ENCODE peak calls at places on chromosome 6, in four cellular contexts. J, K, T and Y are unnamed samples.

GRCh38 chr6:56595490-56596122 is 47.1 kb downstream of the DST start:
- DNase-seq in J (peak; percentile 43), K (peak; percentile 23), T (peak; percentile 27), Y (peak; percentile 56)

GRCh38 chr6:33189625-33190024 is 2.6 kb downstream of the COL11A2 start:
- DNase-seq in J (no peak), K (no peak), T (no peak), Y (no peak)

GRCh38 chr6:7976485-7977010 is 66.0 kb upstream of the TXNDC5 start:
- DNase-seq in J (no peak), K (no peak), T (no peak), Y (no peak)

GRCh38 chr6:150079604-150080003 is 10.7 kb upstream of the ULBP3 start:
- DNase-seq in J (no peak), K (peak; percentile 34), T (no peak), Y (no peak)

GRCh38 chr6:17031961-17032360 is 69.9 kb upstream of the STMND1 start:
- DNase-seq in J (no peak), K (no peak), T (no peak), Y (no peak)

GRCh38 chr6:154466139-154466538 is 44.3 kb downstream of the CNKSR3 start:
- DNase-seq in J (no peak), K (no peak), T (no peak), Y (no peak)

GRCh38 chr6:118017301-118017854 is 110.3 kb downstream of the SLC35F1 start:
- DNase-seq in J (no peak), K (no peak), T (no peak), Y (no peak)

GRCh38 chr6:145727817-145728388 is 7.4 kb downstream of the EPM2A start:
- DNase-seq in J (no peak), K (no peak), T (no peak), Y (no peak)

GRCh38 chr6:142940487-142940886 is 4.5 kb downstream of the HIVEP2 start:
- DNase-seq in J (no peak), K (peak; percentile 85), T (no peak), Y (peak; percentile 81)

GRCh38 chr6:42405025-42405424 is 46.7 kb downstream of the TRERF1 start:
- DNase-seq in J (peak; percentile 46), K (peak; percentile 76), T (no peak), Y (peak; percentile 74)

GRCh38 chr6:41706876-41707564 is 28.4 kb downstream of the TFEB start:
- DNase-seq in J (no peak), K (no peak), T (peak; percentile 40), Y (peak; percentile 60)

GRCh38 chr6:11270030-11271027 is 37.9 kb upstream of the NEDD9 start:
- DNase-seq in J (no peak), K (peak; percentile 36), T (peak; percentile 23), Y (peak; percentile 42)

GRCh38 chr6:26304213-26305096 is 60.5 kb upstream of the BTN3A2 start:
- DNase-seq in J (peak; percentile 75), K (peak; percentile 46), T (no peak), Y (peak; percentile 91)

GRCh38 chr6:24520929-24521546 is 26.3 kb downstream of the ALDH5A1 start:
- DNase-seq in J (no peak), K (no peak), T (peak; percentile 74), Y (peak; percentile 10)

GRCh38 chr6:1091905-1092304 is 220.0 kb upstream of the FOXQ1 start:
- DNase-seq in J (no peak), K (no peak), T (no peak), Y (no peak)

GRCh38 chr6:168915855-168916254 is 337.8 kb downstream of the THBS2 start:
- DNase-seq in J (no peak), K (no peak), T (no peak), Y (no peak)

GRCh38 chr6:43509984-43510826 is at the start of gene LRRC73:
- DNase-seq in J (peak; percentile 49), K (peak; percentile 59), T (peak; percentile 96), Y (peak; percentile 79)

GRCh38 chr6:166097914-166098522 is 69.6 kb downstream of the TBXT start:
- DNase-seq in J (no peak), K (peak; percentile 47), T (peak; percentile 81), Y (peak; percentile 82)
- TF ChIP-seq CTCF in J (peak; percentile 63), K (peak; percentile 88), T (peak; percentile 98), Y (peak; percentile 98)

GRCh38 chr6:119128252-119128912 is 49.9 kb upstream of the FAM184A start:
- DNase-seq in J (no peak), K (no peak), T (peak; percentile 43), Y (peak; percentile 84)

GRCh38 chr6:119126140-119126539 is 47.7 kb upstream of the FAM184A start:
- DNase-seq in J (no peak), K (no peak), T (no peak), Y (no peak)

GRCh38 chr6:119126826-119127225 is 48.4 kb upstream of the FAM184A start:
- DNase-seq in J (no peak), K (no peak), T (no peak), Y (no peak)

GRCh38 chr6:119129148-119129967 is 50.9 kb upstream of the FAM184A start:
- DNase-seq in J (peak; percentile 68), K (peak; percentile 56), T (no peak), Y (peak; percentile 87)

GRCh38 chr6:119127627-119128026 is 49.2 kb upstream of the FAM184A start:
- DNase-seq in J (no peak), K (no peak), T (no peak), Y (no peak)
- H3K4me3 ChIP-seq in J (no peak overlapping the region), K (no peak overlapping the region), T (no peak overlapping the region), Y (no peak overlapping the region)

GRCh38 chr6:137268911-137269310 is 49.7 kb upstream of the IFNGR1 start:
- DNase-seq in J (peak; percentile 20), K (no peak), T (no peak), Y (no peak)

GRCh38 chr6:137269347-137269746 is 50.2 kb upstream of the IFNGR1 start:
- DNase-seq in J (peak; percentile 16), K (no peak), T (no peak), Y (no peak)

GRCh38 chr6:137269803-137270202 is 50.6 kb upstream of the IFNGR1 start:
- DNase-seq in J (peak; percentile 25), K (no peak), T (no peak), Y (peak; percentile 53)

GRCh38 chr6:137272403-137272802 is 53.2 kb upstream of the IFNGR1 start:
- DNase-seq in J (peak; percentile 33), K (no peak), T (no peak), Y (peak; percentile 34)

DNA sequence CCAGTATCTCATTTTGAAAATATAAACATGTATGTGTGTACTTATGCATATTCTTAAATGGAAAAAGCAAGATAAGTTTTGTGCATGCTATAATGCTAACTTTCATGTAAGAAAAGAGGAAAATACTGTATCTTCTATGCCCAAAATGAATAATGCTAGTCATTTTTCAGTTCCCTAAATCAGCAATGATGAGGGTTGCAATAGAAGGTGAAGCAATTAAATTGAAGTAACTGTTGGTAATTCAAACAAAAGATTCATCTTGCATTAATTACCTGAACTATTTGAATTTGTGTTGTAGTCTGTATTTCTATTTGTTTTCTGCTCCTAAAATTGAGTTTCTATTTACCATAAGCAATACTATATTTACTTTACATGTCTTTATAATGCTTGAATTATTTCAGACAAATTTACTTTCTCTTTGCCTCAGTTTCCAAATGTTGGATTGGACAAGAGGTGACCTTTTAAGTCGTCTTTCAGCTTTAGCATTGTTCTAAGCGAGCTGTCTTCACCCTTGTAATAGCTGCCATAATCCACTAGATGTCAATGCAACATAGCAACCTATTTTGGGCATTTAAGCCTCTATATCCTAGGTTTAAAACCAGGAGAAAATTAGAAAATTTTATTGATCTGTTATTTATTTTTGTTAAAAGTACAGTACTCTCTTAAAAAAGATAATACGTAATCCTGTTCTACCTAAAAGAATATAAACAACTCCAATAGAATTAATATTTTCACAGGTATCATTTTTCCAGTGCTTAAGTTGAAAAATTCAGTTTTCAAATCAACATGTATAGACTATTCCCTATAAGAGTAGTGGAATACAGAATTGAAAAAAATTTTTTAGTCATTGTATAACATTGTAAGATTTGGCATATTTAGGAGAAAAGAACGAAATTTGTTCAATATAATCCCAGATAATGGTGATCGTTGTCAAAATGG is 52.3 kb upstream of the IFNGR1 start:
- DNase-seq in J (peak; percentile 54), K (peak; percentile 19), T (no peak), Y (peak; percentile 76)
- TF ChIP-seq CTCF in J (peak; percentile 98), K (peak; percentile 93), T (peak; percentile 95), Y (peak; percentile 94)

GRCh38 chr6:123333000-123333756 is 303.6 kb downstream of the TRDN start:
- DNase-seq in J (no peak), K (no peak), T (no peak), Y (no peak)
- H3K4me3 ChIP-seq in J (no peak overlapping the region), K (no peak overlapping the region), T (no peak overlapping the region), Y (no peak overlapping the region)

DNA sequence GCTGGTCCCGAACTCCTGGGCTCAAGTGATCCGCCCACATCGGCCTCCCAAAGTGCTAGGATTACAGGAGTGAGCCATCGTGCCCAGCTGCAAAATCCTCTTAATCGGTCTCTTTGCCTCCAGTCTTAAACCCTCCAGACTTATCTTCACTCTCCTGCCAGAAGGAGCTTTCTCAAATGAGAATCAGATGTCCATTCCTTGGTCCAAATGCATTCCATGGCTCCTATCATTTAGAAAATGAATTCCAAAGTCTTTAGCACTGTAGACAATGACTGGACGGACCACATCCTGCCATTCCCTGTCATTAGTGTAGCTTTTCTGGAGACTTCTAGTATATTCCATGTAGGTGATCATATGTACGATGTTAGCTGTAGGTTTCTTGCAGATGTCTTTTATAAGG is 141.9 kb downstream of the ID4 start:
- DNase-seq in J (no peak), K (no peak), T (no peak), Y (no peak)
- TF ChIP-seq CTCF in J (no peak), K (no peak), T (no peak), Y (no peak)

DNA sequence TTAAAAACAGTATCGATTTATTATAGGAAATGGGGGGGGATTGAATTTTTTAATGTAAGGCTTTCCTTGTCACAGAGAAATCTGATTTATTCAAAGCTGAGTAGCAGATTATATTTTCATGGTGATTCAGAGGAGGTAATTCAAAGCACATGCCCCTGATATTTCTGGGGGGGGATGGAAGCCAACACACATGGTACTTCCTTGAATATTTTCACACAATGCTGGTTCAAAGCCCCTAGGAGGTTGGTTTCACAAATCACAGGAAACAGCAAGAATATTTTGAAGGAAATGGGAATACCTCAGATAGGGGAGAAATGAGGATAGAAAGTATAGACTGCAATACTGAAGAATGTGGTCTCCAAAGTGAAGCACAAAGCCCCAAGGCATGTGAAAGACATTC is 98.8 kb downstream of the RTN4IP1 start:
- DNase-seq in J (no peak), K (no peak), T (no peak), Y (peak; percentile 84)
- H3K4me3 ChIP-seq in J (no peak overlapping the region), K (no peak overlapping the region), T (no peak overlapping the region), Y (no peak overlapping the region)